ENCODE peak calls at places on chromosomes 3 and 15, in nine cellular contexts. H, G, V, U, P, I, X, C and Y are unnamed samples.

GRCh38 chr15:63348392-63348791 is 33.3 kb downstream of the CA12 start:
- DNase-seq in H (no peak), G (no peak), V (no peak), U (peak), P (no peak), I (peak), X (peak), C (no peak), Y (no peak)

GRCh38 chr15:72609862-72610261 is 44.6 kb upstream of the GOLGA6B start:
- DNase-seq in H (no peak), G (no peak), V (no peak), U (no peak), P (no peak), I (no peak), X (no peak), C (no peak), Y (no peak)

GRCh38 chr3:5321941-5322340 is 134.4 kb downstream of the EDEM1 start:
- DNase-seq in H (no peak), G (no peak), V (no peak), U (no peak), P (no peak), I (no peak), X (peak), C (no peak), Y (no peak)

GRCh38 chr3:151479452-151479851 is 18.6 kb upstream of the IGSF10 start:
- DNase-seq in H (no peak), G (no peak), V (no peak), U (no peak), P (no peak), I (no peak), X (no peak), C (no peak), Y (no peak)

GRCh38 chr3:23238156-23238555 is 35.0 kb downstream of the UBE2E2 start:
- DNase-seq in H (no peak), G (no peak), V (no peak), U (no peak), P (no peak), I (no peak), X (no peak), C (no peak), Y (no peak)

GRCh38 chr3:186510374-186511079 is 33.7 kb downstream of the CRYGS start:
- DNase-seq in H (no peak), G (no peak), V (no peak), U (no peak), P (no peak), I (no peak), X (peak), C (no peak), Y (no peak)

GRCh38 chr3:40996382-40996781 is 202.9 kb upstream of the CTNNB1 start:
- DNase-seq in H (no peak), G (no peak), V (no peak), U (peak), P (no peak), I (no peak), X (no peak), C (no peak), Y (no peak)

GRCh38 chr3:152365126-152365525 is 96.4 kb downstream of the MBNL1 start:
- DNase-seq in H (no peak), G (no peak), V (no peak), U (no peak), P (no peak), I (no peak), X (no peak), C (no peak), Y (no peak)

GRCh38 chr3:188037116-188037718 is 116.7 kb upstream of the LPP start:
- DNase-seq in H (no peak), G (no peak), V (no peak), U (peak), P (no peak), I (no peak), X (peak), C (no peak), Y (no peak)

GRCh38 chr15:29272219-29272618 is 2.6 kb upstream of the NSMCE3 start:
- DNase-seq in H (no peak), G (no peak), V (no peak), U (no peak), P (no peak), I (no peak), X (no peak), C (no peak), Y (no peak)

GRCh38 chr15:25410649-25411048 is 28.2 kb downstream of the UBE3A start:
- DNase-seq in H (no peak), G (no peak), V (no peak), U (no peak), P (no peak), I (no peak), X (peak), C (no peak), Y (no peak)

GRCh38 chr3:113277886-113278598 is 66.7 kb downstream of the BOC start:
- DNase-seq in H (no peak), G (no peak), V (peak), U (no peak), P (no peak), I (no peak), X (peak), C (no peak), Y (no peak)

GRCh38 chr3:134249442-134249841 is 1.2 kb downstream of the RYK start:
- DNase-seq in H (no peak), G (no peak), V (no peak), U (no peak), P (no peak), I (no peak), X (no peak), C (no peak), Y (no peak)

GRCh38 chr3:27661813-27662212 is 60.3 kb downstream of the EOMES start:
- DNase-seq in H (no peak), G (no peak), V (no peak), U (no peak), P (no peak), I (no peak), X (no peak), C (no peak), Y (no peak)

GRCh38 chr3:170760174-170760526 is 109.8 kb downstream of the RPL22L1 start:
- DNase-seq in H (no peak), G (no peak), V (no peak), U (no peak), P (no peak), I (no peak), X (no peak), C (no peak), Y (no peak)

GRCh38 chr3:126312326-126312725 is 44.9 kb downstream of the KLF15 start:
- DNase-seq in H (no peak), G (no peak), V (no peak), U (no peak), P (no peak), I (no peak), X (no peak), C (no peak), Y (no peak)

GRCh38 chr3:46087871-46088270 is 60.6 kb upstream of the XCR1 start:
- DNase-seq in H (no peak), G (no peak), V (no peak), U (peak), P (no peak), I (no peak), X (no peak), C (no peak), Y (no peak)

GRCh38 chr3:128372281-128372680 is 94.4 kb downstream of the DNAJB8 start:
- DNase-seq in H (no peak), G (no peak), V (no peak), U (no peak), P (no peak), I (no peak), X (no peak), C (no peak), Y (no peak)

GRCh38 chr15:76566276-76566675 is 229.7 kb downstream of the ISL2 start:
- DNase-seq in H (no peak), G (no peak), V (no peak), U (peak), P (no peak), I (no peak), X (no peak), C (no peak), Y (no peak)

GRCh38 chr3:123511726-123512125 is 62.8 kb upstream of the ADCY5 start:
- DNase-seq in H (no peak), G (no peak), V (no peak), U (no peak), P (no peak), I (no peak), X (no peak), C (no peak), Y (no peak)